ENCODE peak calls at places on chromosomes 16 and 17, in five cellular contexts. J is lung, H is BJ, L is myocyte, Y is B cell. W is an unnamed sample.

GRCh38 chr17:28402224-28402630 is 3.8 kb downstream of the SLC46A1 start:
- DNase-seq in Y (no peak), J (no peak), L (no peak), H (no peak), W (no peak)

GRCh38 chr17:31390748-31391495 is 553 bp upstream of the RAB11FIP4 start:
- DNase-seq in H (no peak), Y (peak), L (no peak), J (no peak), W (no peak)

GRCh38 chr16:80107900-80108299 is 432.9 kb upstream of the DYNLRB2 start:
- DNase-seq in H (no peak), Y (no peak), J (no peak), L (no peak), W (no peak)

GRCh38 chr16:87954361-87954760 is 3.1 kb downstream of the BANP start:
- DNase-seq in J (no peak), L (no peak), H (no peak), Y (no peak), W (no peak)

GRCh38 chr16:15032547-15033308 is 23.1 kb downstream of the NTAN1 start:
- DNase-seq in J (no peak), H (no peak), Y (no peak), L (peak), W (no peak)

GRCh38 chr17:40373324-40373723 is 8.8 kb upstream of the GJD3 start:
- DNase-seq in H (no peak), Y (no peak), L (no peak), J (no peak), W (no peak)

GRCh38 chr16:53768593-53768992 is 64.6 kb downstream of the FTO start:
- DNase-seq in H (peak), Y (no peak), J (peak), L (peak), W (no peak)

GRCh38 chr16:71767060-71767900 is 41.4 kb downstream of the AP1G1 start:
- DNase-seq in H (no peak), Y (no peak), L (no peak), J (no peak), W (no peak)

GRCh38 chr16:87076950-87077749 is 240.0 kb downstream of the C16orf95 start:
- DNase-seq in H (no peak), L (peak), J (peak), Y (no peak), W (no peak)

GRCh38 chr17:7403043-7403901 is 625 bp downstream of the TMEM256 start:
- DNase-seq in L (peak), J (peak), H (no peak), Y (no peak), W (no peak)

GRCh38 chr17:17570207-17570797 is 21.2 kb downstream of the PEMT start:
- DNase-seq in L (peak), Y (no peak), H (no peak), J (no peak), W (no peak)

GRCh38 chr17:29723283-29724047 is 100.8 kb upstream of the CORO6 start:
- DNase-seq in J (no peak), L (no peak), H (no peak), Y (peak), W (no peak)

W was measured in GM12891.